ENCODE peak calls at places on chromosomes 1 and 21, in nine cellular contexts. One of them, this sample, is unnamed.

GRCh38 chr1:230940848-230941247 is 37.8 kb downstream of the TTC13 start:
- DNase-seq in GM12892: no peak
- DNase-seq in body of pancreas: no peak
- DNase-seq in breast epithelium: no peak
- DNase-seq in ovary: no peak
- DNase-seq in stomach: no peak
- DNase-seq in NB4: no peak
- DNase-seq in sigmoid colon: no peak
- DNase-seq in H54: no peak
- DNase-seq in this sample: no peak

GRCh38 chr1:37718901-37719571 is 26.7 kb downstream of the CDCA8 start:
- DNase-seq in H54: no peak
- DNase-seq in GM12892: no peak
- DNase-seq in ovary: no peak
- DNase-seq in breast epithelium: no peak
- DNase-seq in sigmoid colon: no peak
- DNase-seq in NB4: no peak
- DNase-seq in stomach: no peak
- DNase-seq in body of pancreas: no peak
- DNase-seq in this sample: no peak

GRCh38 chr1:224894915-224895314 is 34.6 kb upstream of the DNAH14 start:
- DNase-seq in ovary: no peak
- DNase-seq in stomach: no peak
- DNase-seq in NB4: peak; percentile 38
- DNase-seq in GM12892: no peak
- DNase-seq in breast epithelium: no peak
- DNase-seq in H54: peak; percentile 13
- DNase-seq in body of pancreas: no peak
- DNase-seq in sigmoid colon: no peak
- DNase-seq in this sample: no peak

GRCh38 chr1:210001751-210002150 is 63.7 kb downstream of the SYT14 start:
- DNase-seq in H54: no peak
- DNase-seq in NB4: no peak
- DNase-seq in breast epithelium: no peak
- DNase-seq in ovary: no peak
- DNase-seq in body of pancreas: no peak
- DNase-seq in GM12892: no peak
- DNase-seq in sigmoid colon: no peak
- DNase-seq in stomach: no peak
- DNase-seq in this sample: no peak

GRCh38 chr1:154158307-154159125 is 3.6 kb upstream of the NUP210L start:
- DNase-seq in stomach: no peak
- DNase-seq in NB4: peak; percentile 89
- DNase-seq in body of pancreas: no peak
- DNase-seq in H54: no peak
- DNase-seq in ovary: no peak
- DNase-seq in breast epithelium: no peak
- DNase-seq in GM12892: no peak
- DNase-seq in sigmoid colon: no peak
- DNase-seq in this sample: no peak

GRCh38 chr1:78836736-78837135 is 169.8 kb downstream of the ADGRL4 start:
- DNase-seq in body of pancreas: no peak
- DNase-seq in breast epithelium: no peak
- DNase-seq in sigmoid colon: no peak
- DNase-seq in H54: no peak
- DNase-seq in NB4: peak; percentile 11
- DNase-seq in stomach: no peak
- DNase-seq in ovary: no peak
- DNase-seq in GM12892: no peak
- DNase-seq in this sample: no peak

GRCh38 chr1:47491341-47491753 is 53.5 kb downstream of the FOXD2 start:
- DNase-seq in body of pancreas: no peak
- DNase-seq in stomach: no peak
- DNase-seq in H54: no peak
- DNase-seq in ovary: no peak
- DNase-seq in GM12892: no peak
- DNase-seq in sigmoid colon: no peak
- DNase-seq in NB4: peak; percentile 20
- DNase-seq in breast epithelium: no peak
- DNase-seq in this sample: no peak

GRCh38 chr21:17903029-17903806 is 84.1 kb upstream of the C21orf91 start:
- DNase-seq in stomach: no peak
- DNase-seq in GM12892: no peak
- DNase-seq in sigmoid colon: no peak
- DNase-seq in ovary: no peak
- DNase-seq in breast epithelium: no peak
- DNase-seq in NB4: peak; percentile 17
- DNase-seq in H54: no peak
- DNase-seq in body of pancreas: no peak
- DNase-seq in this sample: peak; percentile 32

GRCh38 chr1:232880354-232880753 is 70.1 kb upstream of the NTPCR start:
- DNase-seq in H54: no peak
- DNase-seq in stomach: peak; percentile 28
- DNase-seq in NB4: peak; percentile 43
- DNase-seq in GM12892: no peak
- DNase-seq in breast epithelium: no peak
- DNase-seq in body of pancreas: peak; percentile 42
- DNase-seq in sigmoid colon: no peak
- DNase-seq in ovary: no peak
- DNase-seq in this sample: peak; percentile 14

DNA sequence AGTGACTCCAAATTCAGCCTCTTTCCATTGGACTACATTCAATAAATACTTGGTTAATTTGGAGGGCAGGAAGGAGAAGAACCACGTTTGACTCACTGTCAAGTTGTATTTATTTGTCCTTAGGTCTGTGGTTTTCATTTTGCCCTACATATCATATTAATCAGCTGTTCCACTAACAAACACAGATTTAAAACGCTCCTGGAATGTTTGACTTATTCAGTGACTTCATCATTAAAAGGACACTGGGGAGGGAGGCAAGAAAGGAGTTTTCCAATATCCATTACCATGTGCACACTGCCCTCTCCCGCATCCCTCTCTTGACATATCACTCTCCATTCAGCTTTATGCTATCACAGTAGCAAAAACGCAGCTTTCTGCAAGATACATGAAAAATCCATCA is 98.2 kb upstream of the C1orf87 start:
- DNase-seq in H54: no peak
- DNase-seq in stomach: no peak
- DNase-seq in ovary: no peak
- DNase-seq in sigmoid colon: no peak
- DNase-seq in body of pancreas: no peak
- DNase-seq in breast epithelium: no peak
- DNase-seq in GM12892: no peak
- DNase-seq in NB4: no peak
- DNase-seq in this sample: no peak
- TF ChIP-seq POLR2A in H54: no peak
- TF ChIP-seq POLR2A in stomach: no peak
- TF ChIP-seq POLR2A in ovary: no peak
- TF ChIP-seq POLR2A in sigmoid colon: no peak
- TF ChIP-seq POLR2A in body of pancreas: no peak
- TF ChIP-seq POLR2A in breast epithelium: no peak
- TF ChIP-seq POLR2A in GM12892: no peak
- TF ChIP-seq POLR2A in NB4: no peak
- TF ChIP-seq POLR2A in this sample: no peak

DNA sequence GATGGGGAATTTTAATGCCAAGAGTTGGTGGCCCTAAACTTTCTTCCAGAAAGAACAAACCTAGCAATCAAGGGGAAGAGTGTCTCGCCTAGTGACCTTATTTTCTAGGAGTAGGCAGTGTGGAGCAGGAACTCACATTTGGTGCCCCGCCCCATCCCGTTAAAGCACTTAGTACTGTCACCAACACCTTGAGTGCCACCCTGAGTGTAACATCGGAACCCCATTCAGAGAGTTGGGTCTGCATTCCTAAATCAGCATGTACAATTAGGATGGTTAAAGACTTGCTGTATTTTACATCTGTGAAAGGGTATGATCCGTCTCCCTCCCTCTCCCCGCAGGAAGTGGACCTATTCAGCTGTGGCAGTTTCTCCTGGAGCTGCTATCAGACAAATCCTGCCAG is 15.5 kb downstream of the ETS2 start:
- DNase-seq in stomach: no peak
- DNase-seq in breast epithelium: no peak
- DNase-seq in GM12892: no peak
- DNase-seq in sigmoid colon: no peak
- DNase-seq in body of pancreas: no peak
- DNase-seq in NB4: no peak
- DNase-seq in H54: no peak
- DNase-seq in ovary: no peak
- DNase-seq in this sample: no peak
- TF ChIP-seq POLR2A in stomach: no peak
- TF ChIP-seq POLR2A in breast epithelium: no peak
- TF ChIP-seq POLR2A in GM12892: no peak
- TF ChIP-seq POLR2A in sigmoid colon: no peak
- TF ChIP-seq POLR2A in body of pancreas: no peak
- TF ChIP-seq POLR2A in NB4: no peak
- TF ChIP-seq POLR2A in H54: no peak
- TF ChIP-seq POLR2A in ovary: no peak
- TF ChIP-seq POLR2A in this sample: no peak

GRCh38 chr1:26788836-26789611 is 1.3 kb downstream of the PIGV start:
- DNase-seq in stomach: peak; percentile 86
- DNase-seq in sigmoid colon: peak; percentile 96
- DNase-seq in breast epithelium: peak; percentile 87
- DNase-seq in H54: no peak
- DNase-seq in NB4: peak; percentile 94
- DNase-seq in ovary: peak; percentile 89
- DNase-seq in body of pancreas: peak; percentile 91
- DNase-seq in GM12892: peak; percentile 59
- DNase-seq in this sample: peak; percentile 91
- TF ChIP-seq POLR2A in stomach: no peak
- TF ChIP-seq POLR2A in sigmoid colon: no peak
- TF ChIP-seq POLR2A in breast epithelium: no peak
- TF ChIP-seq POLR2A in H54: no peak
- TF ChIP-seq POLR2A in NB4: peak; percentile 49
- TF ChIP-seq POLR2A in ovary: peak; percentile 46
- TF ChIP-seq POLR2A in body of pancreas: peak; percentile 13
- TF ChIP-seq POLR2A in GM12892: peak; percentile 57
- TF ChIP-seq POLR2A in this sample: no peak

DNA sequence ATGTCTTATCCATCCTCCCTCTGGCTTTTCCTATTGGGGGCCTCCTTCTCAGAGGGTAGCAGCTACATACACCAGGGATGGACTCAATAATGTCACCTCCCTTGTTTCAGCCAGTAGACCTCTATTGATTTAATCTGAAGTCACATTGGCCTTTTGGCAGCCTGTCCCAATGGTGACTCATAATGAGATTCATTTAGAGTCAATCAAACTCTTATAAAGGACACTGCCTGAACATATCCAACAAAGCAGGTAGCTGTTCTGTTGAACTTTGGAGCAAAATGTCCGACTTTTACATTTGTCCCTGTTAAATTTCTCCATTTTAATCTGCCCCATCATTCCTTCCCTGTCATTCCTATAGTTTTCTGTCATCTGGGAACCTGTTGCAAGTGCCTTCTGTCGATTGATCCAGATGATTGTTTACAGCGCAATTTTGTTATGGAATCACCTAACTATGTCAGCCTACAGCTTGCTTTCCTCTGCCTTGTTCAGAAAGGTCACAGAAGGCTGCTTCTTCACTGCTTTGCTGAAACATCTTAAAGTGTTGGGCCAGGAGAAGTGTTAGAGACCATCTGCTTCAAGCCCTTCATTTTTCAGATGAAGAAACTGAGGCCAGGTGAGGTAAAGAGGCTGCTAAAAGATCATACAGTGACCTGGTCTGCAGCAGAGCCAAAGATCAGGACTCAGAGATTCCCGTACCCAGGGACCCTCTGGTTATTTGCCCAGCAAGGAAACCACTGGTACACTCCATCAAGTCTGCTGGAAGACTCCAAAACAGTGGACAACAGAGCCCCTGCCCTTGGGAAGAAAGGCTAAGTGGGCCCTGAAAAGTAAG is 106.0 kb downstream of the ETS2 start:
- DNase-seq in ovary: no peak
- DNase-seq in GM12892: no peak
- DNase-seq in NB4: no peak
- DNase-seq in stomach: no peak
- DNase-seq in breast epithelium: no peak
- DNase-seq in H54: no peak
- DNase-seq in sigmoid colon: no peak
- DNase-seq in body of pancreas: peak; percentile 53
- DNase-seq in this sample: no peak
- TF ChIP-seq POLR2A in ovary: no peak
- TF ChIP-seq POLR2A in GM12892: no peak
- TF ChIP-seq POLR2A in NB4: no peak
- TF ChIP-seq POLR2A in stomach: no peak
- TF ChIP-seq POLR2A in breast epithelium: no peak
- TF ChIP-seq POLR2A in H54: no peak
- TF ChIP-seq POLR2A in sigmoid colon: no peak
- TF ChIP-seq POLR2A in body of pancreas: no peak
- TF ChIP-seq POLR2A in this sample: no peak

GRCh38 chr1:178686407-178686806 is 38.6 kb upstream of the RALGPS2 start:
- DNase-seq in body of pancreas: no peak
- DNase-seq in H54: no peak
- DNase-seq in ovary: no peak
- DNase-seq in stomach: no peak
- DNase-seq in breast epithelium: no peak
- DNase-seq in GM12892: no peak
- DNase-seq in sigmoid colon: no peak
- DNase-seq in NB4: no peak
- DNase-seq in this sample: no peak

GRCh38 chr1:178683304-178683703 is 41.7 kb upstream of the RALGPS2 start:
- DNase-seq in H54: no peak
- DNase-seq in stomach: no peak
- DNase-seq in breast epithelium: no peak
- DNase-seq in sigmoid colon: no peak
- DNase-seq in ovary: no peak
- DNase-seq in NB4: no peak
- DNase-seq in body of pancreas: no peak
- DNase-seq in GM12892: no peak
- DNase-seq in this sample: no peak

GRCh38 chr1:178682886-178683285 is 42.2 kb upstream of the RALGPS2 start:
- DNase-seq in H54: no peak
- DNase-seq in NB4: no peak
- DNase-seq in stomach: no peak
- DNase-seq in breast epithelium: no peak
- DNase-seq in sigmoid colon: no peak
- DNase-seq in ovary: no peak
- DNase-seq in GM12892: no peak
- DNase-seq in body of pancreas: no peak
- DNase-seq in this sample: no peak

GRCh38 chr1:178684111-178684510 is 40.9 kb upstream of the RALGPS2 start:
- DNase-seq in stomach: no peak
- DNase-seq in sigmoid colon: no peak
- DNase-seq in breast epithelium: no peak
- DNase-seq in H54: no peak
- DNase-seq in NB4: no peak
- DNase-seq in GM12892: no peak
- DNase-seq in ovary: no peak
- DNase-seq in body of pancreas: no peak
- DNase-seq in this sample: no peak

DNA sequence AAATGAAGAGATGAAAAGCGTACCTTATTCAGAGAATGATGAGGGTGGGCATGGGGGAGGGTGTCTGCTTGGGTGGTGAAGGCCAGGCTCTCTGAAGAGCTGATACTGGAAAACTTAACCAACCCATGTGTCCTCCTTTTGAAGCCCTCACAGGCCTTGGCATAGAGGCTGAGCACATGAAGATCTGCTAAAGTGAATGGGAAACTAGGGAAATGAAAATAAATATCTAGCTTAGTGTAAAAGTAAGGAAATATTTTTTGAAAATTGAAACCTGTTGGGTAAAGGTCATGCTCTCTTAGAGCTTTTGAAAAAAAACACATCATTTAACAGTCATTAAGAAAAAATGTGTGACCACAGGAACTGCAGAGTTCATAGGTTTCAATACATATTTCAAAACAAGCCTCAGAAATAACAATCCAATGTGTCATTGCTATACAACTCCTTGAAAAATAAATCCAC is 40.5 kb upstream of the RALGPS2 start:
- DNase-seq in stomach: no peak
- DNase-seq in body of pancreas: no peak
- DNase-seq in breast epithelium: no peak
- DNase-seq in GM12892: no peak
- DNase-seq in H54: peak; percentile 24
- DNase-seq in NB4: no peak
- DNase-seq in sigmoid colon: no peak
- DNase-seq in ovary: no peak
- DNase-seq in this sample: no peak
- TF ChIP-seq POLR2A in stomach: no peak
- TF ChIP-seq POLR2A in body of pancreas: no peak
- TF ChIP-seq POLR2A in breast epithelium: no peak
- TF ChIP-seq POLR2A in GM12892: no peak
- TF ChIP-seq POLR2A in H54: no peak
- TF ChIP-seq POLR2A in NB4: no peak
- TF ChIP-seq POLR2A in sigmoid colon: no peak
- TF ChIP-seq POLR2A in ovary: no peak
- TF ChIP-seq POLR2A in this sample: no peak